ENCODE peak calls at places on chromosome 19, in seven cellular contexts. M is WTC11, S is progenitor cell of endocrine pancreas, C is sigmoid colon, N is H9, W is thoracic aorta, B is RWPE2. F is an unnamed sample.

GRCh38 chr19:1223018-1223855 is 14.6 kb downstream of the CBARP start:
- DNase-seq in M (peak; percentile 78), S (no peak), C (no peak), N (peak; percentile 81), W (no peak), B (no peak), F (no peak)

GRCh38 chr19:1860133-1860775 is 3.1 kb downstream of the KLF16 start:
- DNase-seq in M (peak; percentile 48), S (no peak), C (peak; percentile 86), N (no peak), W (no peak), B (no peak), F (no peak)

GRCh38 chr19:18017275-18018083 is 9.5 kb downstream of the ARRDC2 start:
- DNase-seq in M (no peak), S (no peak), C (no peak), N (no peak), W (no peak), B (no peak), F (no peak)

GRCh38 chr19:38655148-38655824 is 7.8 kb downstream of the ACTN4 start:
- DNase-seq in M (no peak), S (no peak), C (no peak), N (no peak), W (no peak), B (no peak), F (no peak)

GRCh38 chr19:48206402-48207093 is 36.1 kb downstream of the ZSWIM9 start:
- DNase-seq in M (no peak), S (no peak), C (no peak), N (no peak), W (no peak), B (no peak), F (no peak)

GRCh38 chr19:58401825-58402433 is 6.5 kb downstream of the RNF225 start:
- DNase-seq in M (no peak), S (no peak), C (peak; percentile 50), N (no peak), W (no peak), B (no peak), F (no peak)

GRCh38 chr19:49954092-49954825 is 6.7 kb downstream of the SIGLEC11 start:
- DNase-seq in M (no peak), S (no peak), C (no peak), N (no peak), W (no peak), B (no peak), F (peak; percentile 4)

GRCh38 chr19:9128171-9128570 is 1.4 kb upstream of the OR7G3 start:
- DNase-seq in M (no peak), S (no peak), C (no peak), N (no peak), W (no peak), B (peak; percentile 75), F (no peak)

GRCh38 chr19:5247957-5248705 is 92.5 kb downstream of the PTPRS start:
- DNase-seq in M (no peak), S (no peak), C (no peak), N (no peak), W (no peak), B (no peak), F (no peak)

GRCh38 chr19:20860339-20860738 is 62.7 kb upstream of the ZNF85 start:
- DNase-seq in M (no peak), S (no peak), C (no peak), N (no peak), W (no peak), B (no peak), F (no peak)

GRCh38 chr19:53511357-53511756 is 26.6 kb upstream of the ZNF331 start:
- DNase-seq in M (no peak), S (no peak), C (no peak), N (no peak), W (no peak), B (no peak), F (no peak)

GRCh38 chr19:6632002-6632621 is 37.8 kb downstream of the TNFSF14 start:
- DNase-seq in M (peak; percentile 66), S (peak; percentile 62), C (peak; percentile 82), N (peak; percentile 55), W (peak; percentile 45), B (no peak), F (peak; percentile 40)

GRCh38 chr19:54464044-54464623 is 556 bp upstream of the LENG9 start:
- DNase-seq in M (peak; percentile 98), S (peak; percentile 68), C (peak; percentile 92), N (peak; percentile 99), W (peak; percentile 75), B (peak; percentile 99), F (no peak)

GRCh38 chr19:53980553-53981407 is 10.7 kb upstream of the CACNG6 start:
- DNase-seq in M (peak; percentile 97), S (no peak), C (no peak), N (peak; percentile 95), W (no peak), B (peak; percentile 91), F (no peak)

GRCh38 chr19:6773323-6773931 is 919 bp downstream of the VAV1 start:
- DNase-seq in M (no peak), S (no peak), C (no peak), N (peak; percentile 41), W (no peak), B (no peak), F (no peak)

GRCh38 chr19:17627921-17628320 is 60.2 kb downstream of the UNC13A start:
- DNase-seq in M (no peak), S (no peak), C (no peak), N (no peak), W (no peak), B (no peak), F (no peak)

GRCh38 chr19:17725422-17726078 is 6.3 kb downstream of the MAP1S start:
- DNase-seq in M (peak; percentile 77), S (no peak), C (no peak), N (peak; percentile 72), W (no peak), B (no peak), F (no peak)

GRCh38 chr19:30711296-30711695 is 339.1 kb downstream of the ZNF536 start:
- DNase-seq in M (no peak), S (no peak), C (no peak), N (no peak), W (no peak), B (no peak), F (no peak)

GRCh38 chr19:38293281-38293680 is 10.8 kb upstream of the C19orf33 start:
- DNase-seq in M (no peak), S (no peak), C (no peak), N (no peak), W (no peak), B (no peak), F (no peak)

GRCh38 chr19:42024622-42025111 is 30.6 kb upstream of the ATP1A3 start:
- DNase-seq in M (no peak), S (no peak), C (peak; percentile 77), N (no peak), W (no peak), B (no peak), F (peak; percentile 14)

GRCh38 chr19:43735957-43736356 is 18.8 kb downstream of the SMG9 start:
- DNase-seq in M (no peak), S (no peak), C (no peak), N (no peak), W (no peak), B (no peak), F (no peak)

GRCh38 chr19:15828121-15828620 is 12.7 kb upstream of the OR10H1 start:
- DNase-seq in M (no peak), S (no peak), C (no peak), N (no peak), W (no peak), B (no peak), F (no peak)

GRCh38 chr19:28828276-28828870 is 384.6 kb downstream of the UQCRFS1 start:
- DNase-seq in M (no peak), S (no peak), C (no peak), N (no peak), W (no peak), B (no peak), F (no peak)

GRCh38 chr19:664913-665443 is 2.0 kb upstream of the RNF126 start:
- DNase-seq in M (peak; percentile 97), S (peak; percentile 88), C (peak; percentile 88), N (peak; percentile 95), W (peak; percentile 41), B (no peak), F (peak; percentile 27)

DNA sequence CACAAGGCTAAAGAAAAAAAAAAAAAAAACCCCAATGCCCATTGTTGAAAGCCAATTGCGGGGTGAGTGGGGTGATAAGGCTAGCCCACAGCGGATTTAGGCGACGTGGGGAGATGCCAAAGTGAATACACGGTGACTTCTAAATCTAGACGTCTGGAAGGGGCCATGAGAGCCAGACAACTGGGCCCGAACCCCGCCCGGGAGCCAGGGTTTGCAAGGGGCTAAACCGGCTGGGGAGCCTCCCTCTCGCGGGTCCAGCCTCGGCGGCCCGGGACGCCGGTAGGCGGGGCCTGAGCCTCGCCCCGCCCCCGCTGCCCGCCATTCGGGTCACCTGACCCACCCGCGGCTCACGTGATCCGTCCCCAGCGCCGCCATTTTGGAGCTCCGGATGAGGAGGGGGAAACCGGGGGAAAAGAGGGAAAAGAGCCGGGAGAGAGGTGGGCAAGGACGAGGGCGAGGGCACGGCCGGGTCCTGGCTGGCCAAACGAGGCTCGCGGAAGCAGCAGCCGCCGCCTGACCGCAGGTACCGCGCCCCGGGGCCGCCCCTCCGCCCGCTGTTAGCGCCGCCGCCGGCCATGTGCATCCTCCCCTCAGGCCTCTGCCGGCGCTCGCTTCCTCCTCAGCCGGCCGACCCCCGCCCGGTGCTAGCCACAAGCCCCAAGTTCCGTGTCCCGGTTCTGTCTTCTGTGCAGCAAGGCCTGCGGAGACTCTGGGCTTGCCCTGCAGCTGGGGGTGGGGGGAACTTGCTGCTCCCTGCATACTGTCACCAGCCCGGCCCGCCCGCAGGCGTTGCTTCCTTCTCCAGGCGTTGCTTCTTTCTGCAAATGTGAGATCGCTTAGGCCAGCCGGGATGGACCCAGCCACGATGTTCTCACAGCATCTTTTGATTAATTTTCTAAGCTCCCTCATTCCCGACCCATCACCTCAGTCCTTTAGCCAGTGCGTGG is at the start of gene ZNF507:
- DNase-seq in M (peak; percentile 88), S (peak; percentile 81), C (peak; percentile 90), N (peak; percentile 86), W (peak; percentile 38), B (peak; percentile 80), F (no peak)
- TF ChIP-seq CTCF in M (no peak), S (peak; percentile 8), C (no peak), N (no peak), W (no peak), B (no peak), F (no peak)

GRCh38 chr19:45927565-45928261 is 13.1 kb upstream of the NANOS2 start:
- DNase-seq in M (peak; percentile 95), S (peak; percentile 86), C (peak; percentile 95), N (peak; percentile 98), W (peak; percentile 70), B (peak; percentile 91), F (peak; percentile 51)
- TF ChIP-seq CTCF in M (no peak), S (peak; percentile 18), C (no peak), N (peak; percentile 42), W (no peak), B (peak; percentile 21), F (no peak)

DNA sequence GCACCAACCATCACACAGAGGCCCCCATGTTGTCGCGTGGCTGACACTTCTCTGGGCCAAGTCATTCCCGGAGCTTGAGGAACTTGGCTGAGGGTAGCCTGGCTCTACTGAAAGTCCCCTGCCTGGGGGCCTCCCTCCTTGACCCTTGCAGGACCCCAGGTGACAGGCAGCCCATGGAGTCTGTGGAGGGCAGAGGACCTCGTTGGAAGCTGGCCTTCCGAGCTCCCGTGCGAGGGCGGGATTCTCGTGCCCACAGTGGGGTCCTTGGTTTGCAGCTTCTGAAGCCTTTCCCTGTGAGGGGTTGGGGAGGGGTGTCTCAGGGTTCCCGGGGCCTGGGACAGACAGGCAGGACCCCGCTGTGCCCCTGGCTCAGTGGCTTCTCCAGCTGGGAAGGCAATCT is 16.4 kb downstream of the NMRK2 start:
- DNase-seq in M (no peak), S (no peak), C (no peak), N (no peak), W (no peak), B (no peak), F (no peak)
- TF ChIP-seq CTCF in M (no peak), S (no peak), C (no peak), N (no peak), W (no peak), B (no peak), F (no peak)

GRCh38 chr19:51664997-51665396 is 18.4 kb upstream of the SIGLEC14 start:
- DNase-seq in M (no peak), S (no peak), C (no peak), N (no peak), W (no peak), B (no peak), F (no peak)
- TF ChIP-seq CTCF in M (no peak), S (peak; percentile 20), C (no peak), N (peak; percentile 45), W (no peak), B (peak; percentile 37), F (peak; percentile 4)

F was measured in AG09319.